ENCODE peak calls at places on chromosomes 7 and 10, in ten cellular contexts. N is CD8-positive, alpha-beta T cell; H is lower lobe of right lung; P is A673; U is dorsolateral prefrontal cortex; F is choroid plexus epithelial cell; I is heart left ventricle; X is pancreas; E is tibial artery; B is fibroblast of lung. G is an unnamed sample.

GRCh38 chr7:45625067-45625466 is 50.9 kb downstream of the ADCY1 start:
- DNase-seq in N (no peak), H (no peak), P (no peak), U (no peak), F (no peak), I (no peak), X (no peak), E (no peak), B (no peak), G (no peak)

GRCh38 chr7:17706734-17707133 is 233.6 kb downstream of the SNX13 start:
- DNase-seq in N (peak), H (no peak), P (peak), U (peak), F (peak), I (no peak), X (no peak), E (peak), B (peak), G (peak)

GRCh38 chr10:65100146-65100545 is 1578.9 kb downstream of the REEP3 start:
- DNase-seq in N (no peak), H (no peak), P (no peak), U (no peak), F (no peak), I (no peak), X (no peak), E (no peak), B (no peak), G (no peak)

GRCh38 chr7:47371733-47372368 is 210.1 kb downstream of the TNS3 start:
- DNase-seq in N (no peak), H (peak), P (peak), U (peak), F (peak), I (peak), X (peak), E (peak), B (peak), G (peak)

GRCh38 chr10:14386202-14386593 is 55.5 kb upstream of the FRMD4A start:
- DNase-seq in N (no peak), H (no peak), P (peak), U (no peak), F (peak), I (no peak), X (no peak), E (no peak), B (peak), G (peak)

GRCh38 chr7:44278451-44279161 is 46.8 kb downstream of the CAMK2B start:
- DNase-seq in N (no peak), H (peak), P (no peak), U (peak), F (peak), I (peak), X (peak), E (peak), B (peak), G (no peak)

GRCh38 chr10:72948762-72949161 is 5.8 kb downstream of the PLA2G12B start:
- DNase-seq in N (no peak), H (no peak), P (no peak), U (no peak), F (no peak), I (no peak), X (no peak), E (no peak), B (no peak), G (no peak)

GRCh38 chr10:10722422-10722821 is 295.2 kb upstream of the CELF2 start:
- DNase-seq in N (no peak), H (no peak), P (no peak), U (no peak), F (no peak), I (no peak), X (no peak), E (no peak), B (peak), G (no peak)

GRCh38 chr7:139730746-139731612 is 46.8 kb downstream of the HIPK2 start:
- DNase-seq in N (peak), H (peak), P (no peak), U (no peak), F (peak), I (peak), X (no peak), E (peak), B (peak), G (no peak)

GRCh38 chr10:91420868-91421267 is 10.7 kb downstream of the HECTD2 start:
- DNase-seq in N (no peak), H (no peak), P (peak), U (no peak), F (peak), I (no peak), X (no peak), E (no peak), B (peak), G (peak)

GRCh38 chr10:3783721-3784432 is 1.1 kb downstream of the KLF6 start:
- DNase-seq in N (peak), H (no peak), P (peak), U (peak), F (peak), I (peak), X (peak), E (peak), B (peak), G (peak)

GRCh38 chr7:7510814-7511213 is 24.9 kb downstream of the COL28A1 start:
- DNase-seq in N (no peak), H (no peak), P (no peak), U (no peak), F (no peak), I (no peak), X (no peak), E (no peak), B (no peak), G (no peak)

GRCh38 chr7:106610996-106611886 is 49.7 kb downstream of the CCDC71L start:
- DNase-seq in N (no peak), H (no peak), P (no peak), U (no peak), F (peak), I (no peak), X (no peak), E (no peak), B (peak), G (peak)

GRCh38 chr10:16999665-17000451 is 129.8 kb downstream of the CUBN start:
- DNase-seq in N (no peak), H (no peak), P (no peak), U (no peak), F (peak), I (no peak), X (no peak), E (peak), B (peak), G (no peak)

GRCh38 chr7:29854257-29854938 is 48.1 kb downstream of the WIPF3 start:
- DNase-seq in N (no peak), H (no peak), P (peak), U (no peak), F (peak), I (no peak), X (no peak), E (no peak), B (peak), G (peak)

GRCh38 chr7:18234519-18234918 is 206.9 kb upstream of the PRPS1L1 start:
- DNase-seq in N (no peak), H (no peak), P (no peak), U (no peak), F (no peak), I (no peak), X (no peak), E (no peak), B (no peak), G (no peak)

GRCh38 chr7:90173127-90173844 is 19.0 kb downstream of the STEAP1 start:
- DNase-seq in N (no peak), H (no peak), P (no peak), U (no peak), F (peak), I (no peak), X (no peak), E (no peak), B (peak), G (no peak)

GRCh38 chr10:84519235-84519634 is 190.8 kb downstream of the CCSER2 start:
- DNase-seq in N (no peak), H (no peak), P (no peak), U (no peak), F (no peak), I (no peak), X (no peak), E (no peak), B (no peak), G (no peak)

GRCh38 chr10:63068246-63068645 is 64.9 kb upstream of the NRBF2 start:
- DNase-seq in N (no peak), H (no peak), P (peak), U (no peak), F (peak), I (no peak), X (no peak), E (no peak), B (peak), G (peak)

GRCh38 chr10:82826132-82826531 is 951.1 kb downstream of the NRG3 start:
- DNase-seq in N (no peak), H (no peak), P (no peak), U (no peak), F (no peak), I (no peak), X (no peak), E (no peak), B (peak), G (peak)

GRCh38 chr7:7970620-7971307 is 2.2 kb downstream of the GLCCI1 start:
- DNase-seq in N (no peak), H (no peak), P (peak), U (no peak), F (peak), I (no peak), X (no peak), E (no peak), B (no peak), G (no peak)

GRCh38 chr7:35975851-35976454 is 175.1 kb downstream of the SEPTIN7 start:
- DNase-seq in N (peak), H (no peak), P (peak), U (no peak), F (peak), I (no peak), X (no peak), E (no peak), B (peak), G (peak)

GRCh38 chr10:29555746-29556481 is 78.9 kb downstream of the SVIL start:
- DNase-seq in N (no peak), H (no peak), P (no peak), U (no peak), F (peak), I (no peak), X (no peak), E (no peak), B (peak), G (peak)

GRCh38 chr10:11823989-11824346 is 812 bp downstream of the PROSER2 start:
- DNase-seq in N (no peak), H (no peak), P (no peak), U (no peak), F (peak), I (no peak), X (no peak), E (no peak), B (peak), G (no peak)

GRCh38 chr7:138543739-138544138 is 83.7 kb downstream of the TRIM24 start:
- DNase-seq in N (no peak), H (no peak), P (no peak), U (no peak), F (no peak), I (no peak), X (no peak), E (no peak), B (no peak), G (no peak)

GRCh38 chr7:116591202-116592040 is 66.6 kb downstream of the CAV1 start:
- DNase-seq in N (no peak), H (no peak), P (peak), U (no peak), F (peak), I (no peak), X (no peak), E (no peak), B (peak), G (peak)

GRCh38 chr7:22443370-22444180 is 56.4 kb downstream of the STEAP1B start:
- DNase-seq in N (no peak), H (no peak), P (no peak), U (no peak), F (peak), I (no peak), X (no peak), E (no peak), B (peak), G (no peak)

GRCh38 chr7:75018570-75019364 is 54.3 kb downstream of the CASTOR2 start:
- DNase-seq in N (no peak), H (no peak), P (no peak), U (no peak), F (no peak), I (no peak), X (no peak), E (no peak), B (no peak), G (no peak)

GRCh38 chr7:106426803-106427202 is 142.0 kb upstream of the NAMPT start:
- DNase-seq in N (no peak), H (no peak), P (no peak), U (no peak), F (no peak), I (no peak), X (no peak), E (no peak), B (no peak), G (no peak)

GRCh38 chr7:21030237-21030636 is 243.6 kb upstream of the SP8 start:
- DNase-seq in N (no peak), H (no peak), P (no peak), U (no peak), F (no peak), I (no peak), X (no peak), E (no peak), B (no peak), G (no peak)

GRCh38 chr7:3951656-3952055 is 650.6 kb downstream of the SDK1 start:
- DNase-seq in N (no peak), H (no peak), P (no peak), U (no peak), F (no peak), I (no peak), X (no peak), E (no peak), B (no peak), G (no peak)

GRCh38 chr10:49331431-49331830 is 32.5 kb downstream of the C10orf71 start:
- DNase-seq in N (no peak), H (no peak), P (no peak), U (no peak), F (no peak), I (no peak), X (no peak), E (no peak), B (no peak), G (no peak)

GRCh38 chr10:1036341-1036791 is 10.7 kb upstream of the IDI2 start:
- DNase-seq in N (peak), H (no peak), P (no peak), U (no peak), F (peak), I (no peak), X (no peak), E (no peak), B (peak), G (peak)

GRCh38 chr10:79446451-79447020 is 1.1 kb upstream of the ZCCHC24 start:
- DNase-seq in N (peak), H (peak), P (no peak), U (peak), F (no peak), I (peak), X (peak), E (peak), B (peak), G (no peak)

GRCh38 chr10:67077376-67077775 is 151.5 kb downstream of the LRRTM3 start:
- DNase-seq in N (no peak), H (no peak), P (no peak), U (no peak), F (peak), I (no peak), X (no peak), E (no peak), B (peak), G (peak)

DNA sequence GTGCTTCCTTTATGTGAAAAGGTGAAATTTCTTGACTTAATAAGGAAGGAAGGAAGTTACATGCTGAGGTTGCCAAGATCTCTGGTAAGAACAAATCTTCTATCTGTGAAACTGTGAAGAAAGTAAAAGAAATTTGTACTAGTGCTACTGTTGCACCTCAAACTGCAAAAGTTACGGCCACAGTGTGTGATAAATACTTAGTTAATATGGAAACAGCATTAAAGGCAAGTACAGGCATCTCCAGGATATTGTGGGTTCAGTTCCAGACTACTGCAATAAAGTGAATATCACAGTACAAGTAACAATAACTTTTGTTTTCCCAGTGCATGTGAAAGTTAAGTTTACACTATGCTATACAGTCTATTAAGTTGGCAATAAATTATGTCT is 22.8 kb upstream of the ZNF282 start:
- DNase-seq in N (no peak), H (no peak), P (no peak), U (no peak), F (no peak), I (no peak), X (no peak), E (no peak), B (no peak), G (no peak)
- H3K4me3 ChIP-seq in N (no peak), H (no peak), P (no peak), U (no peak), F (no peak), I (no peak), X (no peak), E (no peak), B (no peak), G (no peak)

GRCh38 chr7:37558320-37558719 is 109.7 kb upstream of the ELMO1 start:
- DNase-seq in N (no peak), H (no peak), P (no peak), U (no peak), F (no peak), I (no peak), X (no peak), E (no peak), B (no peak), G (no peak)
- TF ChIP-seq CTCF in N (no peak), H (no peak), P (no peak), U (no peak), F (no peak), I (no peak), X (no peak), E (no peak), B (no peak), G (no peak)

GRCh38 chr10:97880109-97880508 is 30.5 kb downstream of the GOLGA7B start:
- DNase-seq in N (no peak), H (no peak), P (no peak), U (no peak), F (no peak), I (no peak), X (peak), E (no peak), B (no peak), G (no peak)
- H3K4me3 ChIP-seq in N (no peak), H (no peak), P (no peak), U (no peak), F (no peak), I (no peak), X (no peak), E (no peak), B (no peak), G (no peak)

DNA sequence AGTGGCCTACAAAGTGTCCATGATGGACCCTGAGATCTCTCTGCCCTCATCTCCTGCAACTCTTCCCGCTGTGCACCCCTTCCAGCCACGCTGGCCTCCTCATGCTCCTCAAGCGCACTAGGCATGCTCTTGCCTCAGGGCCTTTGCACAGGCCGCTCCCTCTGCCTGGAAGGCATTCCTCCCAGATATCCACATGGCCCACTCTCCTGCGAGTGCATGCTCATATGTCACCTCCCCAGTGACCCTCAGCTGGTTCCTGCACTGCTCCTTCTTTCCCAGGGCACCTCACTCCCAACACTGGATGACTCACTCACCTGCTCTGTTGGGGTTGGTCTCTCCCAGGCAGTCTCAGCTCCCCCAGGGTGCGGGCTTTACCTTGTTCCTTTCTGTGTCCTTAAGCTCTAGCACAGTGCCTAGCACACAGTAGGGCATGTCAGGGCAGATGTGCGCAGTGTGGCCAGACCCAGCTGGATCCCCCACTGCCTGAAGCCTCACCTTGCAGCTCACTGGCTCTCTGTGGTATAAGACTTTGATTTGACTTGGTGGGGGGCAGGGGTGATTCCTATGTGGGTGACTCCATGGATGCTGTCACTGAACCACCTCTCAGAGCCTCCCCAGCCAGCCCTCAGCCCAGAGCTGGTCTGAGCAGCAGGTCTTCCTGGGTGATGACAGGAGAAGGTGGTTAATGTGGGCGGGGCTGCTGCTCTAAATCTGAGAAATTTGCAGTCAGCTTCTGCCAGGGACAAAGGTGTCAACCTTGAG is 37.4 kb downstream of the CDH23 start:
- DNase-seq in N (no peak), H (no peak), P (no peak), U (no peak), F (no peak), I (no peak), X (no peak), E (no peak), B (no peak), G (peak)
- TF ChIP-seq CTCF in N (no peak), H (no peak), P (no peak), U (no peak), F (no peak), I (no peak), X (no peak), E (no peak), B (no peak), G (no peak)